ENCODE peak calls at places on chromosomes 2 and 18, in six cellular contexts. N is tibial nerve, T is T-helper 9 cell, L is HT1080, P is neuronal stem cell, E is cardiac fibroblast. X is an unnamed sample.
A peak's percentile ranks its signal among the peaks of the same experiment; 100 is the strongest.

GRCh38 chr2:73901143-73901542 is 8.3 kb downstream of the ACTG2 start:
- DNase-seq in N (no peak), T (no peak), L (no peak), P (no peak), E (no peak), X (no peak)

GRCh38 chr2:17107131-17107530 is 411.1 kb downstream of the RAD51AP2 start:
- DNase-seq in N (no peak), T (no peak), L (peak; percentile 28), P (no peak), E (no peak), X (no peak)

GRCh38 chr18:72470391-72470790 is 73.8 kb downstream of the CBLN2 start:
- DNase-seq in N (no peak), T (no peak), L (peak; percentile 4), P (no peak), E (no peak), X (no peak)

GRCh38 chr2:143885461-143885860 is 634.5 kb downstream of the ZEB2 start:
- DNase-seq in N (no peak), T (no peak), L (peak; percentile 65), P (no peak), E (peak; percentile 21), X (no peak)

GRCh38 chr18:9419956-9420631 is 55.2 kb upstream of the RALBP1 start:
- DNase-seq in N (no peak), T (no peak), L (peak; percentile 36), P (no peak), E (peak; percentile 33), X (no peak)

GRCh38 chr2:94970353-94970752 is 55.2 kb upstream of the MAL start:
- DNase-seq in N (no peak), T (no peak), L (no peak), P (no peak), E (no peak), X (no peak)

GRCh38 chr2:187263675-187264580 is 184.1 kb downstream of the CALCRL start:
- DNase-seq in N (no peak), T (no peak), L (no peak), P (no peak), E (no peak), X (peak; percentile 89)

GRCh38 chr2:230777681-230778080 is 65.0 kb downstream of the CAB39 start:
- DNase-seq in N (no peak), T (no peak), L (peak; percentile 72), P (no peak), E (peak; percentile 75), X (peak; percentile 78)

GRCh38 chr2:28977176-28977875 is 3.8 kb upstream of the TOGARAM2 start:
- DNase-seq in N (no peak), T (no peak), L (no peak), P (no peak), E (no peak), X (no peak)

GRCh38 chr18:27985800-27986199 is 191.1 kb downstream of the CDH2 start:
- DNase-seq in N (no peak), T (no peak), L (no peak), P (no peak), E (no peak), X (no peak)

GRCh38 chr2:234366891-234367290 is 130.0 kb downstream of the ARL4C start:
- DNase-seq in N (no peak), T (no peak), L (no peak), P (no peak), E (no peak), X (no peak)

GRCh38 chr18:50446629-50447028 is 71.8 kb downstream of the SKA1 start:
- DNase-seq in N (no peak), T (no peak), L (no peak), P (no peak), E (no peak), X (no peak)

GRCh38 chr2:195533771-195534642 is 123.0 kb upstream of the SLC39A10 start:
- DNase-seq in N (peak; percentile 18), T (peak; percentile 19), L (peak; percentile 86), P (no peak), E (peak; percentile 95), X (no peak)

GRCh38 chr2:237482485-237482884 is 4.6 kb upstream of the MLPH start:
- DNase-seq in N (peak; percentile 87), T (no peak), L (no peak), P (no peak), E (no peak), X (no peak)

GRCh38 chr2:105671156-105671555 is 73.6 kb upstream of the NCK2 start:
- DNase-seq in N (no peak), T (no peak), L (peak; percentile 57), P (no peak), E (peak; percentile 73), X (no peak)

GRCh38 chr2:181007086-181007837 is 26.9 kb downstream of the UBE2E3 start:
- DNase-seq in N (no peak), T (no peak), L (no peak), P (no peak), E (no peak), X (no peak)

GRCh38 chr2:232473467-232473890 is 14.2 kb downstream of the ECEL1 start:
- DNase-seq in N (no peak), T (no peak), L (no peak), P (no peak), E (no peak), X (peak; percentile 34)

GRCh38 chr2:65612654-65613053 is 180.3 kb upstream of the SPRED2 start:
- DNase-seq in N (no peak), T (no peak), L (no peak), P (no peak), E (peak; percentile 13), X (no peak)

GRCh38 chr18:62796216-62796621 is 80.9 kb downstream of the PHLPP1 start:
- DNase-seq in N (no peak), T (no peak), L (no peak), P (no peak), E (no peak), X (no peak)

GRCh38 chr18:13562494-13563029 is 163.8 kb downstream of the FAM210A start:
- DNase-seq in N (no peak), T (no peak), L (no peak), P (no peak), E (no peak), X (no peak)

GRCh38 chr2:101517753-101518152 is 42.8 kb upstream of the RFX8 start:
- DNase-seq in N (no peak), T (no peak), L (peak; percentile 95), P (no peak), E (peak; percentile 88), X (peak; percentile 57)

GRCh38 chr2:231246171-231246842 is 47.9 kb downstream of the ARMC9 start:
- DNase-seq in N (no peak), T (no peak), L (no peak), P (no peak), E (no peak), X (no peak)

GRCh38 chr18:77067315-77068061 is 65.1 kb downstream of the MBP start:
- DNase-seq in N (no peak), T (peak; percentile 39), L (peak; percentile 93), P (no peak), E (peak; percentile 96), X (peak; percentile 93)

GRCh38 chr18:10047237-10047636 is 133.4 kb downstream of the VAPA start:
- DNase-seq in N (no peak), T (no peak), L (peak; percentile 60), P (no peak), E (peak; percentile 33), X (no peak)

GRCh38 chr2:73268831-73269685 is 15.2 kb downstream of the FBXO41 start:
- DNase-seq in N (no peak), T (peak; percentile 53), L (no peak), P (no peak), E (no peak), X (peak; percentile 33)

GRCh38 chr2:158969717-158970521 is 1.5 kb downstream of the TANC1 start:
- DNase-seq in N (no peak), T (no peak), L (peak; percentile 41), P (peak; percentile 21), E (peak; percentile 26), X (peak; percentile 64)

GRCh38 chr2:6977095-6977777 is 60.0 kb downstream of the RNF144A start:
- DNase-seq in N (no peak), T (no peak), L (no peak), P (no peak), E (peak; percentile 22), X (peak; percentile 49)

GRCh38 chr2:15181092-15181745 is 379.9 kb downstream of the NBAS start:
- DNase-seq in N (no peak), T (no peak), L (no peak), P (no peak), E (no peak), X (no peak)

GRCh38 chr18:75730249-75730648 is 302.7 kb upstream of the SMIM21 start:
- DNase-seq in N (no peak), T (no peak), L (no peak), P (no peak), E (no peak), X (no peak)

GRCh38 chr2:62199392-62200125 is 3.6 kb downstream of the B3GNT2 start:
- DNase-seq in N (no peak), T (no peak), L (no peak), P (no peak), E (peak; percentile 75), X (no peak)

GRCh38 chr2:43605079-43605655 is 9.3 kb upstream of the THADA start:
- DNase-seq in N (no peak), T (no peak), L (peak; percentile 39), P (peak; percentile 18), E (peak; percentile 71), X (peak; percentile 63)

GRCh38 chr2:134334542-134335353 is 80.9 kb downstream of the MGAT5 start:
- DNase-seq in N (no peak), T (no peak), L (no peak), P (no peak), E (no peak), X (no peak)

GRCh38 chr18:24514439-24514838 is 54.0 kb downstream of the HRH4 start:
- DNase-seq in N (no peak), T (no peak), L (peak; percentile 94), P (peak; percentile 9), E (peak; percentile 83), X (peak; percentile 62)

GRCh38 chr18:21270453-21270852 is 28.4 kb downstream of the GREB1L start:
- DNase-seq in N (no peak), T (no peak), L (no peak), P (no peak), E (peak; percentile 91), X (peak; percentile 28)

GRCh38 chr18:7021994-7022840 is 95.4 kb downstream of the LAMA1 start:
- DNase-seq in N (no peak), T (no peak), L (peak; percentile 71), P (no peak), E (peak; percentile 52), X (peak; percentile 68)

GRCh38 chr2:127675335-127676261 is at the start of gene LIMS2:
- DNase-seq in N (no peak), T (no peak), L (no peak), P (no peak), E (peak; percentile 46), X (peak; percentile 76)